ENCODE peak calls at places on chromosomes 12 and 14, in four cellular contexts. S, H, K and X are unnamed samples.

GRCh38 chr14:79278798-79279644 is 932.3 kb downstream of the DIO2 start:
- DNase-seq in S (peak; percentile 57), H (peak; percentile 89), K (peak; percentile 49), X (no peak)

GRCh38 chr14:24891987-24892729 is 157.8 kb downstream of the STXBP6 start:
- DNase-seq in S (no peak), H (no peak), K (no peak), X (no peak)

GRCh38 chr12:77053259-77053658 is 12.1 kb downstream of the E2F7 start:
- DNase-seq in S (no peak), H (no peak), K (no peak), X (no peak)

GRCh38 chr12:11702959-11703358 is 53.5 kb downstream of the ETV6 start:
- DNase-seq in S (no peak), H (no peak), K (no peak), X (no peak)

GRCh38 chr12:21941522-21942376 is 523 bp upstream of the ABCC9 start:
- DNase-seq in S (peak; percentile 77), H (peak; percentile 51), K (peak; percentile 18), X (no peak)

GRCh38 chr12:91144053-91144452 is 32.8 kb upstream of the LUM start:
- DNase-seq in S (no peak), H (no peak), K (no peak), X (no peak)

GRCh38 chr14:39339003-39339402 is 93.2 kb downstream of the FBXO33 start:
- DNase-seq in S (no peak), H (no peak), K (no peak), X (no peak)

GRCh38 chr12:98402081-98402480 is 113.3 kb upstream of the TMPO start:
- DNase-seq in S (no peak), H (no peak), K (no peak), X (no peak)

GRCh38 chr12:98211914-98212695 is 303.3 kb upstream of the TMPO start:
- DNase-seq in S (no peak), H (no peak), K (no peak), X (no peak)

GRCh38 chr14:73462815-73463214 is 4.5 kb upstream of the NUMB start:
- DNase-seq in S (peak; percentile 32), H (no peak), K (no peak), X (no peak)

DNA sequence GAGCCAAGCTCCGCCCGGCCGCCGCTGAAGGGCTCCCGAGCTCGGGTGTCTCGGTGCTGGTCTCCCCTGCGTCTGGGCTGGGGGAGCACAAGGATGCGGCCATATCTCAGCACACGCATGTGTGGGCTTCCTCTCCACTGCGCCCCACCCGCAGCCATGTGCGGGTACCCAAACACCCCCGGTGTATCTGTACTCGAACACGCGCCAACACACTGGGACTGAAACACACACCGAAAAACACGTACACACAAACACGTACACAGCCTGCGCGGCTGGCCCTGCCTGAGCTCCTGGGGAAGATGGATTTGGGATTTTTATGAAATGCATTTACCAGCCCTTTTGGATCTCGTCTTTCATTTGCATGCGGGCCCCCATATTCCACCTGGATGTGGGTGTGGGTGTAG is 897 bp upstream of the TBX3 start:
- DNase-seq in S (no peak), H (no peak), K (no peak), X (no peak)
- H3K4me3 ChIP-seq in S (peak overlapping the region; percentile 76), H (peak overlapping the region; percentile 2), K (peak overlapping the region; percentile 43), X (no peak overlapping the region)

GRCh38 chr14:104685216-104685997 is 4.0 kb upstream of the INF2 start:
- DNase-seq in S (peak; percentile 5), H (no peak), K (no peak), X (no peak)
- TF ChIP-seq CTCF in S (no peak), H (no peak), K (no peak), X (no peak)

DNA sequence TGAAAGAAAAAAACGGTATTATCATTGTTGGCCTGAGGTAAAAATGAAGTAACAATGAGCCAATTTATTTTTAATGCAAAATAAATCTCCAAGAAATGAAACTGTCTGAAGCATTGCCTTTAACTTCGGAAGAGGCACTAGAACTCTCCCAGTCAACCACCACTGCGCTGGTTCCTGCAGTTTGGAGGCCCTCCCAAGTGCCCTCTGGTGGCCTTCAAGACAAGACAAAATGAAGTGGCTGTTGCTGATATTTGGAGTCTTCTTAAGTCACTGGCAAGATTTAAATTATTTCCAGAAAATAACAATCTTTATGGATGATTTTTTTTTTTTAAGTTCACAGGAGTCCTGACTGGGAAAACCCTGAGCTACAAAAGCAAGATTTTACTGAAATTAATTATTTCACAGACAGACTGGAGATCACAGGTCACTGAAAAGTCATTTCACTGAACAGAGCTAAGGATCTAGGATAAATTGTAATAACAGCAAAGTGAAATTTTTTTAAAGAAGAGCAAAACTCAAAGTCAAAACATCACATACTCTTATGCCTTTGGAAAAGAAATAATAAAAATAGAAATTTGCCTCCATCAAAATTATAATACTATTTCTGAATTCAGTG is 58.2 kb downstream of the DICER1 start:
- DNase-seq in S (peak; percentile 64), H (peak; percentile 47), K (peak; percentile 60), X (no peak)
- H3K4me3 ChIP-seq in S (no peak overlapping the region), H (no peak overlapping the region), K (no peak overlapping the region), X (no peak overlapping the region)

DNA sequence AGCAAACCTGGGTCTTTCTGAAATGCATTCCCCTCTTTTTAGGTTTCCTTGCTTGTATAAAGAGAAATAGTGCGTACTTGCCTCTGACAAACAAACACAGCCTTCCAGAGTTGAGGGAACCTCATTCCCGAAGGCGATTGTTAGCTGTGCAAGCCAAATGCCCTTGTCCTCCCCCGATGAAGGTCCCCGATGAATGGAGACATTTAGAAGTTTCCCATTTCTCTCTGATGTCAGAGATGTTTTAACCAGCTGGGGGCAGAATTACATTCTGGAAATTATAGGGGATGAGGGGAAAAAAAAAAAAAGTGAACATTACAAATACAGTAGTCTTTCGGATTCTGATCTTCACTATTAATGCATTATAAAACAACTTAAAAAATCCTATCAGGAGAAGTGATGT is 366.8 kb downstream of the VRK1 start:
- DNase-seq in S (no peak), H (no peak), K (no peak), X (no peak)
- TF ChIP-seq CTCF in S (no peak), H (no peak), K (no peak), X (no peak)

GRCh38 chr14:91116913-91117588 is 3.2 kb downstream of the DGLUCY start:
- DNase-seq in S (no peak), H (no peak), K (no peak), X (no peak)

GRCh38 chr14:91117960-91118359 is 4.1 kb downstream of the DGLUCY start:
- DNase-seq in S (no peak), H (no peak), K (no peak), X (no peak)

GRCh38 chr14:91114079-91115065 is 499 bp downstream of the DGLUCY start:
- DNase-seq in S (peak; percentile 63), H (peak; percentile 71), K (peak; percentile 79), X (peak; percentile 88)

GRCh38 chr14:91113829-91114078 is at the start of gene DGLUCY:
- DNase-seq in S (peak; percentile 87), H (peak; percentile 81), K (no peak), X (peak; percentile 61)

GRCh38 chr14:91115986-91116385 is 2.1 kb downstream of the DGLUCY start:
- DNase-seq in S (no peak), H (no peak), K (no peak), X (no peak)
- H3K4me3 ChIP-seq in S (peak overlapping the region; percentile 71), H (no peak overlapping the region), K (no peak overlapping the region), X (peak overlapping the region; percentile 75)

GRCh38 chr12:51421266-51421884 is 3.3 kb upstream of the SLC4A8 start:
- DNase-seq in S (peak; percentile 37), H (peak; percentile 58), K (no peak), X (no peak)

GRCh38 chr12:51417826-51418225 is 6.8 kb upstream of the SLC4A8 start:
- DNase-seq in S (no peak), H (no peak), K (no peak), X (no peak)

GRCh38 chr12:51424094-51424661 is 453 bp upstream of the SLC4A8 start:
- DNase-seq in S (no peak), H (no peak), K (no peak), X (no peak)

GRCh38 chr12:51415931-51416330 is 8.7 kb upstream of the SLC4A8 start:
- DNase-seq in S (no peak), H (no peak), K (no peak), X (no peak)

DNA sequence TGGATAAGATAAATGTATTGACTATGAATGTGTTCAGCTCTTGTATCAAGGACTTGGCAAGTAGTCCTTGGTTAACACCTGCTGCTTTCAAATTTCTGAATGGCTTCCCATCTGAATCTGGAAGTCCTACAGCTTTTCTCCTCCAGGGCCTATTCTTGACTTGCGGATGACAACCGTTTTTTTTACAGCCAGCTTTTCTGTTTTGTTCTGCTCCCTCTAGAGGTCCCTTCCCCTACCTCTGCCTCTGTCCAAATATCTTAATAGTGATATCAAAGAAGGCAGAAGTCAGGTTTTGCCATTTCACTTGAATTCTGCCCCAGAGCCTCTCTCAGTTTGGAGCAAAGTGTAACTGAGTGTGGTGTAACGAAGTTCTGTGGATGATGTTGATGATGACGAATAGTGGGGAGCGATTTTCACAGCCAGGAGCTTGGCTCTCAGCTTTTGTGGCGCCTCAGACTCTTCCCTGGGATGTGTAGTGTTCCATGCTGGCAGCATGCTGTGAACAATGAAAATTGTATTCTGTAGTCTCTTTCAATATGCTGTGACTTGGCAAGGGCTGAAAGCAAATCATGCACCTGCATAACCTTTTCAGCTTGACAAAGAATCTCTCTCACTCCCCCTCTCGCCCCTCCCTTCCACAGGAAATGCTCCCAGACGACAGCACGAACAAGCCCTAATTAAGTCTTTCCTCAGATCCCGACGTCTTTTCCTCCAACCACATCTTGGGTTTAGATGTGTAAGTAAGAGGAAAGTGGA is 5.0 kb upstream of the SLC4A8 start:
- DNase-seq in S (no peak), H (no peak), K (no peak), X (no peak)
- TF ChIP-seq CTCF in S (no peak), H (no peak), K (no peak), X (no peak)

DNA sequence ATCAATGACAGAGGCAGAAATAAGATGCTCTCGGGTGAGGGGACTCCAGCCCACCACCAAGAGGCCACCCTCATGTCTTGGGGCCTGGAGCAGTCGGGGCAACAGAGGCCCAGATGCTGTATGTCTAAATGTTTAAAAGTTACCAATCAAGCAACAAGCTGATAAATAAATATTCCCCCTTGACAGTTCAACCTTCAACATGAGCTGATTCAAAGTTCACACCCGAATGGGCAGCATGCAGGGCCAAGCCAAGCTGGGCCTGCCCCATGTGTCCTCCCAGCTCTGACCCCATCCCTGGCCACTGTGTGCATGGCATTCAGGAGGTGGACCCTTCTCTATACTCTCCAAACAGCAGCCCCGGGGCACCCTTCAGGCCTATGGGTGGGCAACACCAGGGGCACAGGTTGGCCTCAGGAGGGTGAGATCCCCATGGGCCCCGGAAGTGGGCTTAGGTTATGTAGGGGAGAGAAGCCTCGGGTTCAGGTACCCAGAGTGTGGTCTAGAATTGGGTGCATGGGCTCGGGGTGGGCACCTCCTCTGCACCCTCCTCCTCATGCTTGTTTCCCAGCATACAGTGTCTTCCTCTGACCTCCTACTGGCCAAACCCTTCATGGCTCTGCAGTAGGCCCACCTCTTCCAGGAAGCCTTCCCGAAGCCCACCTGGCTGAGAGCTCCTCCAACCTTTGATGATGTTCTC is 31.6 kb upstream of the BCL7A start:
- DNase-seq in S (no peak), H (no peak), K (no peak), X (no peak)
- H3K4me3 ChIP-seq in S (no peak overlapping the region), H (no peak overlapping the region), K (no peak overlapping the region), X (no peak overlapping the region)